ENCODE peak calls at places on chromosomes 1 and 21, in ten cellular contexts. M is HFFc6; P is CD8-positive, alpha-beta memory T cell; V is PC-9; R is epithelial cell of esophagus; L is activated gamma-delta T cell treated with anti-CD3 and anti-CD28 coated beads, Interleukin-2, amount 50 U/mL, for 16 hours; W is AG10803; D is activated naive CD8-positive, alpha-beta T cell treated with anti-CD3 and anti-CD28 coated beads, Interleukin-2, amount 10 ng/mL, durations not matched to agents 7 days and 5 days; T is stimulated activated naive B cell treated with anti-CD40 and anti-IgM and Interleukin-4, amounts not matched to agents 10 μg/mL and 1 μg/mL and 100 μg/mL, for 72 hours; I is mesenteric fat pad. B is an unnamed sample.

GRCh38 chr1:153058154-153058553 is 842 bp upstream of the SPRR2A start:
- DNase-seq in M (no peak), P (no peak), V (no peak), R (no peak), L (no peak), W (no peak), D (no peak), T (no peak), I (no peak), B (no peak)

GRCh38 chr1:242467556-242468145 is 56.8 kb downstream of the PLD5 start:
- DNase-seq in M (peak), P (no peak), V (peak), R (peak), L (no peak), W (peak), D (no peak), T (no peak), I (no peak), B (no peak)

GRCh38 chr1:162721471-162721870 is 69.0 kb upstream of the HSD17B7 start:
- DNase-seq in M (no peak), P (no peak), V (no peak), R (no peak), L (no peak), W (no peak), D (no peak), T (no peak), I (no peak), B (no peak)

GRCh38 chr1:24996983-24997893 is 67.2 kb upstream of the RUNX3 start:
- DNase-seq in M (no peak), P (peak), V (no peak), R (no peak), L (peak), W (no peak), D (peak), T (peak), I (no peak), B (no peak)

GRCh38 chr1:26032636-26033357 is 11.2 kb downstream of the EXTL1 start:
- DNase-seq in M (no peak), P (no peak), V (no peak), R (no peak), L (no peak), W (no peak), D (no peak), T (no peak), I (no peak), B (no peak)

GRCh38 chr1:71106658-71107322 is 26.0 kb upstream of the ZRANB2 start:
- DNase-seq in M (no peak), P (no peak), V (no peak), R (no peak), L (no peak), W (no peak), D (no peak), T (no peak), I (no peak), B (no peak)

GRCh38 chr1:224433671-224434446 is 738 bp downstream of the WDR26 start:
- DNase-seq in M (peak), P (peak), V (peak), R (peak), L (peak), W (peak), D (peak), T (peak), I (no peak), B (peak)

GRCh38 chr1:210234254-210234747 is 1.7 kb downstream of the SERTAD4 start:
- DNase-seq in M (no peak), P (no peak), V (no peak), R (no peak), L (no peak), W (no peak), D (no peak), T (no peak), I (no peak), B (no peak)

GRCh38 chr1:224684920-224685547 is 68.9 kb downstream of the CNIH3 start:
- DNase-seq in M (no peak), P (no peak), V (no peak), R (no peak), L (no peak), W (no peak), D (no peak), T (no peak), I (no peak), B (no peak)

GRCh38 chr1:208601569-208601968 is 357.4 kb upstream of the PLXNA2 start:
- DNase-seq in M (no peak), P (no peak), V (no peak), R (no peak), L (no peak), W (peak), D (no peak), T (no peak), I (no peak), B (no peak)

GRCh38 chr1:89763649-89763986 is 57.2 kb upstream of the LRRC8D start:
- DNase-seq in M (no peak), P (no peak), V (no peak), R (no peak), L (no peak), W (no peak), D (no peak), T (no peak), I (no peak), B (no peak)

GRCh38 chr1:59814901-59815825 is at the start of gene HOOK1:
- DNase-seq in M (no peak), P (no peak), V (no peak), R (peak), L (peak), W (no peak), D (no peak), T (no peak), I (no peak), B (no peak)

GRCh38 chr1:1550591-1551432 is 10.4 kb upstream of the TMEM240 start:
- DNase-seq in M (peak), P (no peak), V (no peak), R (no peak), L (no peak), W (peak), D (no peak), T (no peak), I (no peak), B (no peak)

GRCh38 chr1:102181341-102181740 is 184.6 kb upstream of the OLFM3 start:
- DNase-seq in M (no peak), P (no peak), V (no peak), R (no peak), L (no peak), W (no peak), D (no peak), T (no peak), I (no peak), B (no peak)

GRCh38 chr1:173504268-173504667 is 27.1 kb downstream of the PRDX6 start:
- DNase-seq in M (no peak), P (no peak), V (no peak), R (no peak), L (no peak), W (no peak), D (no peak), T (no peak), I (no peak), B (no peak)

GRCh38 chr21:26499475-26499874 is 73.6 kb downstream of the CYYR1 start:
- DNase-seq in M (no peak), P (no peak), V (no peak), R (no peak), L (no peak), W (no peak), D (no peak), T (no peak), I (no peak), B (no peak)

GRCh38 chr1:43968348-43968948 is 1.4 kb upstream of the DPH2 start:
- DNase-seq in M (no peak), P (no peak), V (peak), R (peak), L (no peak), W (no peak), D (no peak), T (no peak), I (no peak), B (no peak)

GRCh38 chr1:26233903-26234643 is at the start of gene CEP85:
- DNase-seq in M (peak), P (peak), V (peak), R (peak), L (peak), W (peak), D (peak), T (peak), I (peak), B (peak)

GRCh38 chr1:223258751-223259177 is 105.2 kb downstream of the SUSD4 start:
- DNase-seq in M (peak), P (no peak), V (peak), R (peak), L (no peak), W (peak), D (no peak), T (no peak), I (no peak), B (no peak)

GRCh38 chr21:46096997-46097825 is 701 bp upstream of the COL6A2 start:
- DNase-seq in M (no peak), P (no peak), V (no peak), R (no peak), L (no peak), W (no peak), D (peak), T (no peak), I (peak), B (no peak)

GRCh38 chr1:3219005-3219724 is 150.2 kb downstream of the PRDM16 start:
- DNase-seq in M (no peak), P (no peak), V (no peak), R (no peak), L (no peak), W (peak), D (no peak), T (no peak), I (no peak), B (no peak)

GRCh38 chr1:235513495-235514366 is 9.5 kb upstream of the B3GALNT2 start:
- DNase-seq in M (peak), P (peak), V (peak), R (peak), L (peak), W (peak), D (no peak), T (no peak), I (no peak), B (peak)

GRCh38 chr1:54564312-54565112 is 16.5 kb downstream of the ACOT11 start:
- DNase-seq in M (no peak), P (no peak), V (peak), R (peak), L (no peak), W (no peak), D (peak), T (no peak), I (no peak), B (no peak)

GRCh38 chr21:34845521-34846213 is 176.9 kb downstream of the CLIC6 start:
- DNase-seq in M (peak), P (peak), V (peak), R (peak), L (no peak), W (no peak), D (no peak), T (peak), I (no peak), B (no peak)

GRCh38 chr1:197736689-197737088 is 38.6 kb downstream of the DENND1B start:
- DNase-seq in M (peak), P (no peak), V (no peak), R (peak), L (no peak), W (peak), D (no peak), T (no peak), I (no peak), B (no peak)

GRCh38 chr1:215789981-215790380 is 222.9 kb downstream of the KCTD3 start:
- DNase-seq in M (no peak), P (no peak), V (no peak), R (no peak), L (no peak), W (no peak), D (no peak), T (no peak), I (no peak), B (no peak)

GRCh38 chr1:24155011-24155782 is 12.3 kb upstream of the IL22RA1 start:
- DNase-seq in M (no peak), P (no peak), V (no peak), R (peak), L (no peak), W (no peak), D (no peak), T (peak), I (peak), B (no peak)

GRCh38 chr1:92961896-92962752 is 862 bp upstream of the DIPK1A start:
- DNase-seq in M (peak), P (peak), V (peak), R (peak), L (peak), W (peak), D (no peak), T (peak), I (no peak), B (peak)

GRCh38 chr21:34365794-34366193 is 2.0 kb downstream of the KCNE2 start:
- DNase-seq in M (no peak), P (no peak), V (no peak), R (no peak), L (no peak), W (no peak), D (no peak), T (no peak), I (no peak), B (no peak)

GRCh38 chr1:76835203-76835602 is 32.1 kb upstream of the ST6GALNAC5 start:
- DNase-seq in M (no peak), P (no peak), V (no peak), R (peak), L (no peak), W (peak), D (no peak), T (no peak), I (no peak), B (no peak)